ENCODE peak calls at places on chromosomes 6 and 20, in four cellular contexts. E is astrocyte, O is IMR-90, J is tibial artery. X is an unnamed sample. For H3K4me1, the result is how much of the 10 kb centered on the place peaks cover.

GRCh38 chr20:62581806-62582205 is 60.5 kb upstream of the SLCO4A1 start:
- DNase-seq in E (no peak), O (no peak), J (no peak), X (no peak)

GRCh38 chr6:147227770-147228320 is 23.6 kb downstream of the STXBP5 start:
- DNase-seq in E (no peak), O (peak), J (no peak), X (no peak)

GRCh38 chr6:150269857-150270223 is 99.0 kb upstream of the IYD start:
- DNase-seq in E (peak), O (peak), J (no peak), X (no peak)

GRCh38 chr20:8757146-8757545 is 311.7 kb upstream of the PLCB4 start:
- DNase-seq in E (peak), O (peak), J (no peak), X (no peak)

GRCh38 chr6:43939281-43940070 is 169.5 kb downstream of the VEGFA start:
- DNase-seq in E (no peak), O (no peak), J (no peak), X (no peak)

GRCh38 chr6:55450007-55450406 is 122.7 kb downstream of the GFRAL start:
- DNase-seq in E (no peak), O (peak), J (no peak), X (no peak)

GRCh38 chr6:41040911-41041536 is 1.2 kb upstream of the TSPO2 start:
- DNase-seq in E (no peak), O (no peak), J (no peak), X (no peak)

GRCh38 chr6:63448229-63448628 is 124.1 kb upstream of the LOC128125822 start:
- DNase-seq in E (no peak), O (no peak), J (no peak), X (no peak)

GRCh38 chr6:83252717-83253116 is 59.6 kb downstream of the RWDD2A start:
- DNase-seq in E (peak), O (peak), J (no peak), X (no peak)

GRCh38 chr20:34111057-34111711 is 859 bp downstream of the EIF2S2 start:
- DNase-seq in E (peak), O (peak), J (peak), X (no peak)

GRCh38 chr6:160348209-160348551 is at the start of gene SLC22A3:
- DNase-seq in E (no peak), O (no peak), J (no peak), X (peak)

GRCh38 chr6:16206595-16207037 is 31.8 kb upstream of the GMPR start:
- DNase-seq in E (peak), O (peak), J (peak), X (peak)

GRCh38 chr6:139050770-139051313 is 22.3 kb downstream of the ABRACL start:
- DNase-seq in E (no peak), O (no peak), J (no peak), X (no peak)

GRCh38 chr20:43040427-43040826 is 149.3 kb downstream of the PTPRT start:
- DNase-seq in E (no peak), O (no peak), J (no peak), X (no peak)

GRCh38 chr6:23414204-23414501 is 711.9 kb upstream of the NRSN1 start:
- DNase-seq in E (peak), O (peak), J (no peak), X (no peak)

GRCh38 chr6:94636780-94637385 is 940.5 kb upstream of the MANEA start:
- DNase-seq in E (peak), O (peak), J (no peak), X (no peak)

GRCh38 chr6:148435386-148435785 is 92.7 kb downstream of the SASH1 start:
- DNase-seq in E (peak), O (peak), J (no peak), X (no peak)

GRCh38 chr20:37647946-37648345 is 45.9 kb upstream of the CTNNBL1 start:
- DNase-seq in E (no peak), O (no peak), J (no peak), X (no peak)

GRCh38 chr6:25026723-25027122 is 91.0 kb upstream of the RIPOR2 start:
- DNase-seq in E (no peak), O (no peak), J (no peak), X (no peak)

GRCh38 chr6:169188051-169188863 is 65.4 kb downstream of the THBS2 start:
- DNase-seq in E (peak), O (peak), J (no peak), X (no peak)

GRCh38 chr6:84897874-84898635 is 133.7 kb upstream of the TBX18 start:
- DNase-seq in E (peak), O (peak), J (no peak), X (no peak)

GRCh38 chr6:113182370-113183141 is 674.6 kb upstream of the MARCKS start:
- DNase-seq in E (peak), O (peak), J (no peak), X (no peak)

DNA sequence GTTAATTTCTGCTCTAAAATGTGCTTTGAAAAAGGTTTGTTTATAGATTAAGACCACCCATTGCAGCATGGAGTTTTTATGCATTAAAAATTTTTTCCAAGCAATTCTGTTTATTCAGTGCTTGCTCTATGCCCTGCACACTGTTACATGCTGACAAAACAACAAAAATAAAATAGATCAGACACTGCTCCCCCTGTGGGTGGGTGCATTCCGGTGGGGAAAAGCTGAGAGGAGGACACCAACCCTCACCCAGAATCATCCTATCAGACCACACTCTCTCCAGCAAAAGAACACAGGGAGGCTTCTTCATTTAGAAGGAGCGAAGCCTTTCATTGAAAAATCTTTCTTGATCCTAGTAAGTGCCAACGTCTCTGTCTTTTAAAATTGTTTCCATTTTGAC is 102.6 kb downstream of the F13A1 start:
- DNase-seq in E (no peak), O (no peak), J (no peak), X (no peak)
- TF ChIP-seq CTCF in E (no peak), O (no peak), J (no peak), X (no peak)

GRCh38 chr20:44649976-44650375 is 1.5 kb downstream of the ADA start:
- DNase-seq in E (no peak), O (no peak), J (no peak), X (no peak)
- H3K4me1 ChIP-seq in E (under half), O (under half), J (under half), X (under half)

GRCh38 chr6:301929-302705 is 9.8 kb downstream of the DUSP22 start:
- DNase-seq in E (no peak), O (no peak), J (no peak), X (no peak)
- H3K27ac ChIP-seq in E (no peak), O (no peak), J (no peak), X (no peak)

GRCh38 chr6:140052757-140053729 is 678.6 kb upstream of the CITED2 start:
- DNase-seq in E (peak), O (peak), J (no peak), X (no peak)
- TF ChIP-seq CTCF in E (peak), O (peak), J (no peak), X (no peak)

GRCh38 chr6:33413601-33414120 is 2.8 kb downstream of the PHF1 start:
- DNase-seq in E (no peak), O (no peak), J (no peak), X (no peak)

GRCh38 chr6:33416386-33417126 is 1.4 kb downstream of the CUTA start:
- DNase-seq in E (no peak), O (peak), J (no peak), X (no peak)

GRCh38 chr6:33415831-33416230 is 2.1 kb downstream of the CUTA start:
- DNase-seq in E (no peak), O (no peak), J (no peak), X (no peak)

GRCh38 chr6:33413200-33413599 is 2.4 kb downstream of the PHF1 start:
- DNase-seq in E (no peak), O (no peak), J (no peak), X (no peak)

DNA sequence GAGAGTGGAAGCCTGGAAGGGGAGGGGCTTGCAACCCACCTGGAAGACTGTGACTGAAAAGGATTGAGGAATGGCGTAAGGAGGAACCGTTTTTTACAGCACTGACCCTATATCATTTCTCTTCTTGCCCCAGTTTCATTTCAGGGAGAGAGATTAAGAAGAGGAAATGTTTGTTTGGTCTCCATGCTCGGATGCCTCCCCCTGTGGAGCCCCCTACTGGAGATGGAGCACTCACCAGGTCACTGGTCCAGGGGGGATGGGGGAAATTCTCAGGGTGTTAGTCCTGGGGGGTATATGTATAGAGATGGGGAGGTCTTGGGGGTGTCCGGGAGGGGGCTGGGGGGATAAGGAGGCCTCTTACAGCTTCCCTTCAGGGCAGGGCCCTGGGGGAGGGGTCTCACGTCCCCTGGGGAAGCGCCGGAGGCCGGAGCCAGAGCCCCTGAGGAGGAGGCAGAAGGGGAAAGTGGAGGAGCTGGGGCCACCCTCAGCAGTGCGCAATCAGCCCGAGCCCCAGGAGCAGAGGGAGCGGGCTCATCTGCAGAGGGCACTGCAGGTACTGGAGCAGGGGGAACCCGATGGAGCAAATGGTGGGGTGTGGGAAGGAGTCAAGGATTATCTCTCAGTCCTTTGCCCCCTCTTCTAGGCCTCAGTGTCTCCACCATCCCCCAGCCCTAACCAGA is 3.2 kb downstream of the CUTA start:
- DNase-seq in E (no peak), O (no peak), J (no peak), X (no peak)
- H3K4me1 ChIP-seq in E (under half), O (under half), J (under half), X (under half)

DNA sequence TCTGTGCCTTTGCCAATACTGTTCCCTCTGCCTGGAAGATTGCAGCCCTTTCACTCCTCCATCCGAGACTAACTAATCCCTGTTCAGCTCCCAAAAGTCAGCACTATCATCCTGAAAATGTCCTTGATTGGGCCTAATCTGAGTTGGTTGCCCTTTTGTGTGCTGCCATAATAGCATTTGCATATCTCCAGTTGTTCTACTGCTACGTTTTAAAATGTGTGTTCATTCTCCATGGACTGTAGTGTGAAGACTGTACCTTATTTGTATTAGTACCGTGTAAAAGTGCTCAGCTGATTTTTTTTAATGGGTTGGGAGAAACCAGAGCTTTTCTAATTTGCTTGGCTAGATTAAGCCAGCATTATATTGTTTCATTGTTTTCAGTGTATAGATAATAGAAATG is 401.3 kb downstream of the LAMA2 start:
- DNase-seq in E (no peak), O (no peak), J (no peak), X (no peak)
- H3K27ac ChIP-seq in E (no peak), O (no peak), J (no peak), X (no peak)

GRCh38 chr20:1700990-1701389 is 43.4 kb upstream of the SIRPG start:
- DNase-seq in E (no peak), O (no peak), J (no peak), X (no peak)
- TF ChIP-seq CTCF in E (no peak), O (no peak), J (no peak), X (no peak)

DNA sequence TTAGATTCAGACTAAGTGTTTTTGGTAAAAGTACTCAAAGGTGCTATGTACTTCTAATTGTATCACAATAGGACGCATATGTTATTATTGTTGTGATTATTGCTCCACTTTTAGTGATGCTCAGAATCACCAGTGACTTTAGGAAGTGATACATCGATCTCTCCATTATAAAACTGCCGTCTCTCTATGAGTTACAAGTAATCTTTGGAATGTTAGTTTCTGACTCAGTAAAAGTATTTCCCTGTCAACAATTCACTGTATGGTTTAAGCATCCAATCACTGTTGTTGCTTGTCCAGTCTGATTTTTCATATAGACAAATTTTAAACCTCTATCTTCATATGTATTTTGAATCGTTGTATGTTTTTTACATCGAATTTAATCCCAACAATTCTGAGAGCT is 9.4 kb downstream of the DCBLD1 start:
- DNase-seq in E (peak), O (peak), J (no peak), X (no peak)
- H3K4me1 ChIP-seq in E (half or more), O (under half), J (under half), X (under half)

DNA sequence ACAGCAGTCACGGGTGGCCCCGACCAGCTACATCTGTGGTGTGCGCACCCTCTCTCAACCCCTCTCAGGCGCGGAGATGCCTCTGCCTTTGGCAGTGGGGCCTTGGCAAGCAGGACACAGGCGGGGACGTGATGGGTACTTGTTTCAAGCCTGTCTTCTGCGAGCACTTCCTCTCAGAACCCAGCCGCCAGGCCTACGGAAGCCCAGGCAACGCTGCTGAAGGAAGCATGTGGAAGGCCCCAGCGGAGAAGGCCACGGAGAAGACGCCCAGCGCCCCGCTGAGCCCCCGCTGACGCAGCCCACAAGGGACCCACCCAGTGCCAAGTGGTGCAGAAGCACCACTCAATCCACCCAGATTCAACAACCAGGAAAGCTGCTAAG is 13.0 kb downstream of the SERPINB6 start:
- DNase-seq in E (no peak), O (no peak), J (peak), X (peak)
- H3K27ac ChIP-seq in E (no peak), O (no peak), J (peak), X (peak)

X was measured in gastrocnemius medialis.